ENCODE peak calls at places on chromosomes 7 and 10, in four cellular contexts. Z is K562, C is HCT116, R is HepG2. D is an unnamed sample.

GRCh38 chr10:113454341-113455061 is 98.4 kb upstream of the HABP2 start:
- DNase-seq in Z (peak; percentile 36), R (peak; percentile 5), C (peak; percentile 31), D (no peak)

GRCh38 chr7:30164567-30164966 is 29.8 kb downstream of the MTURN start:
- DNase-seq in Z (peak; percentile 46), C (peak; percentile 33), R (peak; percentile 60), D (peak; percentile 30)

GRCh38 chr10:93250010-93250409 is 176.3 kb downstream of the CYP26A1 start:
- DNase-seq in Z (no peak), C (no peak), R (no peak), D (no peak)

GRCh38 chr10:28869606-28870201 is 192.4 kb downstream of the BAMBI start:
- DNase-seq in R (no peak), C (no peak), Z (no peak), D (no peak)

GRCh38 chr7:121519548-121520521 is 123.7 kb upstream of the FAM3C start:
- DNase-seq in C (no peak), Z (no peak), R (no peak), D (no peak)

GRCh38 chr7:9242604-9243003 is 809.2 kb downstream of the NXPH1 start:
- DNase-seq in R (no peak), Z (no peak), C (no peak), D (no peak)

GRCh38 chr10:110912374-110912773 is 6.6 kb downstream of the BBIP1 start:
- DNase-seq in R (no peak), C (no peak), Z (no peak), D (no peak)

GRCh38 chr7:105808703-105809590 is 67.5 kb downstream of the ATXN7L1 start:
- DNase-seq in Z (no peak), R (no peak), C (no peak), D (no peak)

GRCh38 chr7:44103941-44104879 is at the start of gene AEBP1:
- DNase-seq in R (no peak), Z (peak; percentile 65), C (no peak), D (no peak)

GRCh38 chr7:485188-486081 is 34.2 kb downstream of the PDGFA start:
- DNase-seq in C (no peak), Z (peak; percentile 60), R (no peak), D (no peak)

GRCh38 chr10:60414111-60414510 is 24.4 kb upstream of the ANK3 start:
- DNase-seq in Z (no peak), R (no peak), C (no peak), D (no peak)

GRCh38 chr10:98212204-98212603 is 55.8 kb downstream of the LOXL4 start:
- DNase-seq in Z (no peak), R (no peak), C (no peak), D (no peak)

GRCh38 chr7:45687721-45688120 is 113.6 kb downstream of the ADCY1 start:
- DNase-seq in R (no peak), Z (no peak), C (no peak), D (no peak)

GRCh38 chr7:102433319-102434038 is at the start of gene ORAI2:
- DNase-seq in Z (peak; percentile 99), C (no peak), R (no peak), D (no peak)

GRCh38 chr7:102434039-102434481 is 685 bp downstream of the ORAI2 start:
- DNase-seq in Z (no peak), R (no peak), C (no peak), D (no peak)

GRCh38 chr7:102432476-102433318 is 678 bp upstream of the ORAI2 start:
- DNase-seq in R (no peak), C (no peak), Z (peak; percentile 45), D (no peak)

GRCh38 chr7:102429141-102429904 is 4.1 kb upstream of the ORAI2 start:
- DNase-seq in R (no peak), C (no peak), Z (no peak), D (no peak)

DNA sequence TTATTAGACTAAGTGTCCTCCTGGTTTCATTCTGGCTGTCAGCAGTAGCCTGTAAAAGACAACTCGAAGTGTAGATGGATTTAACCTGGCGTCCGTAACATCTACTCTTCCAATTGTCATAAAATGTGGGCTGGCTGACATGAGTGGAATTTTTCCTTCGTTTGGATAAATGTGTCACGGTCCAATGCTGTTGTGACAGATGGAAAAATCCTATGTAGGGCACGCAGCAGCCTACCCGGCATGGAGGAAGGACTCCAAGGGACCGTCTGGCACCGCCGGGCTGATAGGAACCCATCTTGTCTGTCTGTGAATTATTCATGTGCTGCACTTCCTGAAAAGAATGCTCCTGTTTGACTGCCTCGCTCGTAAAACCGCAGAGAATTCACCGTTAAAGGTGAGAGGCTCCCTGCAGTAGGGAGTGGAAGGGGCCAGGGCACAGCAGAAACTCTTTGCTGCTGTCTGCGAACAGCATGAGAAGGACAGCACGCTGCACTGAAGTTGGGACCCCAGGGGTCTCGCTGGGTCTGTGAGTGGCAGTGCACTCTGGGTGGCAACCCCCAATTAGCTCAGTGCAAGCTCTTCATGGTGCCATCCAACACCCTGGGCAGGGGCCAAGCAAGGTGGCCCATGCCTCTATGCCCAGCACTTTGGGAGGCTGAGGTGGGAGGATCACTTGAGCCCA is 1.6 kb upstream of the ORAI2 start:
- DNase-seq in R (peak; percentile 29), Z (no peak), C (no peak), D (no peak)
- TF ChIP-seq TCF7L2 in R (no peak), Z (no peak), C (no peak), D (no peak)

GRCh38 chr7:35384761-35385700 is 131.1 kb upstream of the TBX20 start:
- DNase-seq in Z (no peak), C (no peak), R (no peak), D (no peak)

GRCh38 chr7:35386082-35386815 is 132.3 kb upstream of the TBX20 start:
- DNase-seq in C (no peak), R (no peak), Z (no peak), D (no peak)

GRCh38 chr7:35379481-35379880 is 125.6 kb upstream of the TBX20 start:
- DNase-seq in R (no peak), Z (no peak), C (no peak), D (no peak)

GRCh38 chr7:35375516-35375915 is 121.6 kb upstream of the TBX20 start:
- DNase-seq in R (no peak), C (no peak), Z (no peak), D (no peak)

GRCh38 chr7:35380739-35381224 is 126.9 kb upstream of the TBX20 start:
- DNase-seq in R (no peak), C (no peak), Z (no peak), D (no peak)
- TF ChIP-seq TCF7L2 in R (no peak), C (no peak), Z (no peak), D (no peak)

GRCh38 chr7:2720024-2720423 is 32.0 kb downstream of the AMZ1 start:
- DNase-seq in Z (no peak), R (no peak), C (no peak), D (no peak)

GRCh38 chr7:2717293-2717904 is 29.4 kb downstream of the AMZ1 start:
- DNase-seq in Z (peak; percentile 69), R (no peak), C (no peak), D (no peak)

GRCh38 chr7:2717905-2718702 is 30.1 kb downstream of the AMZ1 start:
- DNase-seq in Z (peak; percentile 43), C (no peak), R (no peak), D (no peak)

GRCh38 chr7:2718703-2718965 is 30.6 kb downstream of the AMZ1 start:
- DNase-seq in Z (no peak), R (no peak), C (no peak), D (no peak)

DNA sequence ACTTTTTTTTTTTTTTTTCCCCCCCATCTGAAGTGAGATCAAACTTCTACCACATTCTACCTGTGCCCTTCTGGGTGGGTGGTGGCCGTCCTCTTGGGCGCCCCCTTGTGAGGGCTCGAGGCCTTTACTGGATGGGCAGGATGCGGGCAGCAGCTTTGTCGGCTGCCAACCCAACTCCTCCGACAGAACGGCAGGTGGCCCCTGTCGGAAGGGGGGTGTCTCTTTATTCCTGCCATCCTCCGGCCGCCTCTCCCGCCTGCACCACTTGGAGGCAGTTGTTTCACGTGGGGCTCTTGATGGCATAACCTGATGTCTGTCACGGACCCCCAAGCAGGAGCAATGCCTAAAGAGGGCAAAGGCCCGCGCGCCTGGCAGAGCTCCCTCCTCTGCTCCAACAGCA is 31.0 kb downstream of the AMZ1 start:
- DNase-seq in Z (peak; percentile 69), R (no peak), C (no peak), D (no peak)
- TF ChIP-seq TCF7L2 in Z (no peak), R (no peak), C (peak; percentile 17), D (no peak)

GRCh38 chr10:53003094-53003493 is 230.5 kb upstream of the MBL2 start:
- DNase-seq in R (no peak), Z (no peak), C (no peak), D (no peak)
- TF ChIP-seq TCF7L2 in R (no peak), Z (no peak), C (no peak), D (no peak)

DNA sequence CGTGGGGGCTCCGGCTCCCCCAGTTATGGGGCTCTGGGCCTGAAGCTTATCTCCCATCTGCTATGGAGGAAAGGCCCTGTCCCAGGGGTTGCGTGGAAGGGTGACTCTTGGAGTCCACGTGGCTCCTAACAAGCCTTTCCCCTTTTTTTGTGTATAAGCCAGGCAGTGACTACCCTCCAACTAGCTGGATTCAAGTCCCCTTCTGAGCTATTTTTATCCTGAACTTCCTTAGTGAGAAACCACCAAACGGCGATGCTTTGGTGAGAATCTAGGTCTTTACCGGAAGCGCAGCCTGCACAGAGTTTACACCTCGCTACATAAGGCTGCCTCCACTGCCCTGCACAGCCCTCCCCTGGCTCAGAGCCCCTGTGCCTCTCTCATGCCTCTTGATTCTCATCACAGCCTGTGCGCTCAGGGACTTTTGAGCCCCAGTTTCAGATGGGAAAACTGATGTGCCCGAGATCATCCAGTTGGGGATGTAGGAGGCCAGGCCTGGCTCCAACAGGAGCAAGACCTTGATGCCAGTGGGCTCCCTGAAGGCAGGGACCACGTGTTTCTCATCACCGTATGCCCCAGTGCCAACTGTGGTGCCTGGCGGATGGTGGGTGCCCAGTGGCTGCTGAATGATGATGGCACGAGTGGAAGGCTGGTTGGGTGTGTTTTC is 102.3 kb upstream of the PPIF start:
- DNase-seq in R (no peak), Z (no peak), C (no peak), D (no peak)
- TF ChIP-seq TCF7L2 in R (no peak), Z (no peak), C (no peak), D (no peak)

DNA sequence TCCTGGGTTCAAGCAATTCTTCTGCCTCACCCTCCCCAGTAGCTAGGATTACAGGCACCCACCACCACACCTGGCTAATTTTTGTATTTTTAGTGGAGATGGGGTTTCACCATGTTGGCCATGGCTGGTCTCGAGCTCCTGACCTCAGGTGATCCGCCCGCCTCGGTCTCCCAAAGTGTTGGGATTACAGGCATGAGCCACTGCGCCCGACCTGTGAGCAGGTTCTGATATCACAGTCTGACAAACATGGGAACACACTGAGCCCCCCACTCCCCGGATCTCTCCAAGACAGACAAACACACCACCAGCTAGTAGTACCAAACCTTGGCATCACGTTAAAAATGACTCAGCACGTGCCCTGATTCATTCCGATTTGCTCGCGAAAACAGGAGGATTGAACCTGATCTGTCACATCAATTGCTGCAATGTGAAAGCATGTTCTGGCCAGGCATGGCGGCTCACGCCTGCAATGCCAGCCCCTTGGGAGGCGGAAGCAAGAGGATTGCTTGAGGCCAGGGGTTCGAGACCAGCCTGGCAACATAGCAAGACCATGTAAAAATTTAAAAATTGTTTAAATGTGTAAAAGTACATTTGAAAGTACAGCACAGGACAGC is 106.5 kb downstream of the SMURF1 start:
- DNase-seq in R (no peak), C (no peak), Z (no peak), D (no peak)
- TF ChIP-seq TCF7L2 in R (no peak), C (no peak), Z (no peak), D (no peak)

D was measured in Panc1.